ENCODE peak calls at places on chromosomes 1 and 21, in seven cellular contexts. T, S, K, Z, L, P and F are unnamed samples.

GRCh38 chr1:97730271-97730670 is 190.6 kb downstream of the DPYD start:
- DNase-seq in T (no peak), S (no peak), K (no peak), Z (no peak), L (no peak), P (no peak), F (no peak)

GRCh38 chr1:6239950-6240768 is 3.8 kb upstream of the HES3 start:
- DNase-seq in T (no peak), S (no peak), K (peak), Z (no peak), L (no peak), P (no peak), F (no peak)

GRCh38 chr1:30715216-30715615 is 8.2 kb downstream of the MATN1 start:
- DNase-seq in T (peak), S (peak), K (no peak), Z (no peak), L (no peak), P (peak), F (no peak)

GRCh38 chr1:153441238-153441755 is 19.2 kb downstream of the S100A7 start:
- DNase-seq in T (no peak), S (no peak), K (no peak), Z (no peak), L (no peak), P (no peak), F (no peak)

GRCh38 chr1:192951961-192952460 is 107.1 kb downstream of the UCHL5 start:
- DNase-seq in T (no peak), S (no peak), K (peak), Z (peak), L (no peak), P (no peak), F (no peak)

GRCh38 chr1:75014250-75014649 is 119.9 kb upstream of the LHX8 start:
- DNase-seq in T (no peak), S (no peak), K (no peak), Z (no peak), L (no peak), P (no peak), F (no peak)

GRCh38 chr1:53946252-53947171 is at the start of gene LRRC42:
- DNase-seq in T (no peak), S (no peak), K (no peak), Z (peak), L (no peak), P (no peak), F (no peak)

GRCh38 chr1:71944006-71944405 is 338.3 kb downstream of the NEGR1 start:
- DNase-seq in T (no peak), S (peak), K (no peak), Z (no peak), L (no peak), P (peak), F (no peak)

GRCh38 chr1:8415526-8416278 is 97.8 kb downstream of the SLC45A1 start:
- DNase-seq in T (no peak), S (no peak), K (no peak), Z (no peak), L (peak), P (no peak), F (no peak)

GRCh38 chr1:167706931-167707877 is 14.6 kb upstream of the MPZL1 start:
- DNase-seq in T (no peak), S (no peak), K (no peak), Z (no peak), L (no peak), P (no peak), F (no peak)

GRCh38 chr1:245124241-245124640 is 30.5 kb upstream of the KIF26B start:
- DNase-seq in T (no peak), S (no peak), K (no peak), Z (no peak), L (no peak), P (no peak), F (no peak)

GRCh38 chr1:220367833-220368232 is 95.6 kb upstream of the RAB3GAP2 start:
- DNase-seq in T (no peak), S (no peak), K (no peak), Z (no peak), L (no peak), P (no peak), F (no peak)

GRCh38 chr1:111990878-111991760 is 1.7 kb upstream of the KCND3 start:
- DNase-seq in T (peak), S (peak), K (no peak), Z (no peak), L (peak), P (no peak), F (peak)

GRCh38 chr1:99660496-99660895 is 14.6 kb downstream of the PALMD start:
- DNase-seq in T (no peak), S (no peak), K (no peak), Z (no peak), L (no peak), P (no peak), F (no peak)

GRCh38 chr1:30327370-30328099 is 395.9 kb downstream of the MATN1 start:
- DNase-seq in T (no peak), S (no peak), K (no peak), Z (no peak), L (no peak), P (no peak), F (no peak)

GRCh38 chr1:53987880-53988279 is 30.1 kb downstream of the LDLRAD1 start:
- DNase-seq in T (no peak), S (no peak), K (peak), Z (no peak), L (no peak), P (no peak), F (no peak)

GRCh38 chr21:35635261-35635660 is 425.1 kb downstream of the SETD4 start:
- DNase-seq in T (no peak), S (no peak), K (peak), Z (no peak), L (no peak), P (no peak), F (no peak)

GRCh38 chr1:212305342-212305741 is 20.1 kb downstream of the PPP2R5A start:
- DNase-seq in T (no peak), S (no peak), K (no peak), Z (no peak), L (no peak), P (no peak), F (no peak)

GRCh38 chr1:241589524-241589923 is 50.6 kb downstream of the CHML start:
- DNase-seq in T (no peak), S (no peak), K (no peak), Z (no peak), L (no peak), P (no peak), F (no peak)

GRCh38 chr1:207713529-207713928 is 38.3 kb upstream of the CD46 start:
- DNase-seq in T (peak), S (no peak), K (no peak), Z (no peak), L (no peak), P (no peak), F (no peak)

GRCh38 chr1:207711285-207711684 is 40.6 kb upstream of the CD46 start:
- DNase-seq in T (peak), S (peak), K (peak), Z (no peak), L (peak), P (no peak), F (no peak)
- TF ChIP-seq CTCF in T (no peak), S (no peak), K (no peak), Z (no peak), L (peak), P (peak), F (no peak)

GRCh38 chr1:213374369-213374768 is 323.3 kb downstream of the RPS6KC1 start:
- DNase-seq in T (peak), S (peak), K (peak), Z (peak), L (no peak), P (peak), F (peak)
- TF ChIP-seq CTCF in T (peak), S (peak), K (peak), Z (peak), L (peak), P (peak), F (peak)

GRCh38 chr1:157626099-157626498 is 28.2 kb upstream of the FCRL4 start:
- DNase-seq in T (peak), S (peak), K (no peak), Z (peak), L (no peak), P (peak), F (peak)
- TF ChIP-seq CTCF in T (peak), S (no peak), K (no peak), Z (peak), L (peak), P (peak), F (no peak)

GRCh38 chr1:93735722-93736121 is 54.1 kb upstream of the BCAR3 start:
- DNase-seq in T (no peak), S (no peak), K (peak), Z (no peak), L (no peak), P (no peak), F (no peak)
- TF ChIP-seq CTCF in T (no peak), S (no peak), K (peak), Z (no peak), L (no peak), P (no peak), F (no peak)

GRCh38 chr1:214449371-214449770 is 102.0 kb downstream of the PTPN14 start:
- DNase-seq in T (no peak), S (no peak), K (no peak), Z (no peak), L (no peak), P (no peak), F (no peak)

GRCh38 chr1:214447557-214447871 is 103.9 kb downstream of the PTPN14 start:
- DNase-seq in T (no peak), S (no peak), K (no peak), Z (no peak), L (no peak), P (no peak), F (no peak)

GRCh38 chr1:214445846-214446614 is 105.4 kb downstream of the PTPN14 start:
- DNase-seq in T (no peak), S (no peak), K (peak), Z (no peak), L (no peak), P (no peak), F (no peak)

GRCh38 chr1:214446772-214447556 is 104.4 kb downstream of the PTPN14 start:
- DNase-seq in T (peak), S (peak), K (peak), Z (no peak), L (no peak), P (no peak), F (no peak)

DNA sequence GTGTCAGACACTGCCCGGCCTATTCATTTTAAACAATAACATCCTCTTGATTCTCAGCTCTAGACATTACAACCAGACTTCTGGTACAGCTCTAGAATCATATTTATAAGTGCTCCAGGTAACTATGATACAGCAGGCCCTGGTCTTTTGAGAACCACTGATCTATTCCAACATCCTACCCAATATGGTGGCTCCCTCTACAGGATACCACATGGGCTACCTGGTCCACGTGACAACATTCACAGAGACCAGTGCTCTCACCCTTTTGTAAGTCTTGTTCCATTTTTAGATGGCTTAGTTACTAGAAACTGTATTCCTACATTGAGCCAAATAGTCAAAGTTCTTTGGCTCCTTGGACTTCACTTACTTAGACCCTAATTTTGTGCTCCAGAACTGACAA is 102.9 kb downstream of the PTPN14 start:
- DNase-seq in T (no peak), S (no peak), K (no peak), Z (no peak), L (no peak), P (no peak), F (no peak)
- TF ChIP-seq CTCF in T (no peak), S (no peak), K (no peak), Z (no peak), L (no peak), P (no peak), F (no peak)

DNA sequence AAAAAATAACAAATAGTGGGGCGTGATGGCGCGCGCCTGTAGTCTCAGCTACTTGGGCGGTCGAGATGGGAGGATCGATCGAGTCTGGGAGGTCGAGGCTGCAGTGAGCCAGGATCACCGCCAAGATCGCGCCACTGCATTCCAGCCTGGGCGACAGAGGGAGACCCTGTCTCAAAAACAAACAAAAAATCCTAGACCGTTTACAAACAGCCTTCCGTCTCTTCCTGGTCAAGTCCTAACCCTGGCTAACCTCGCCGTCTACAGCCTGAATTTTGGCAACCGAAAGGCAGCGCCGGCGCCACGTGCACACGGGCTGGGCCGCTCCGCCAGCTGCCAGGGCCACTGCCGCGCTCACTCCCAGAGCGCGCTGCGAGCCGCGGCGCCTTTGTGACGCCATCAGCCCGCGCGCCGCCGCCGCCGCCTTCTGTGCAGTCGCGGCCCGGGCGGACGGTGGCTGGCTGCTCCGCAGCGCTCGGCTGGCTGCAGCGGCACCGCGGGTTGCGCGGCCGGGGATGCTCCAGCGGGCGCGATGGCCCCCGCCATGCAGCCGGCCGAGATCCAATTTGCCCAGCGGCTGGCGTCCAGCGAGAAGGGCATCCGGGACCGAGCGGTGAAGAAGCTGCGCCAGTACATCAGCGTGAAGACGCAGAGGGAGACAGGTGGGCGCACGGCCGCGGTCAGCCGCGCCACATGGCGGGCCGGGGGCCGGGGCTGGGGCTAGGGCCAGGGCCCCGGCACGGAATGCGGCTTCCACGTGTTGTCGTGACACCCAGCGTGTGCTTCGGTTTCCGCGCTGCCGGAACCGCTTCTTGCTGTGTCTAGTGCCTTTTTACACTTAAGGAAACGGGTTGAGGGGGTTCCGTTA is at the start of the genes HSF2BP and RRP1B:
- DNase-seq in T (peak), S (peak), K (peak), Z (peak), L (peak), P (peak), F (peak)
- TF ChIP-seq CTCF in T (no peak), S (no peak), K (peak), Z (no peak), L (no peak), P (no peak), F (no peak)

GRCh38 chr1:10398734-10399486 is at the start of gene PGD:
- DNase-seq in T (peak), S (peak), K (peak), Z (peak), L (peak), P (peak), F (peak)
- TF ChIP-seq CTCF in T (no peak), S (no peak), K (no peak), Z (no peak), L (peak), P (no peak), F (no peak)

GRCh38 chr1:63924600-63924999 is 150.8 kb downstream of the ROR1 start:
- DNase-seq in T (no peak), S (no peak), K (no peak), Z (no peak), L (no peak), P (no peak), F (no peak)
- TF ChIP-seq CTCF in T (no peak), S (no peak), K (peak), Z (no peak), L (no peak), P (no peak), F (no peak)

DNA sequence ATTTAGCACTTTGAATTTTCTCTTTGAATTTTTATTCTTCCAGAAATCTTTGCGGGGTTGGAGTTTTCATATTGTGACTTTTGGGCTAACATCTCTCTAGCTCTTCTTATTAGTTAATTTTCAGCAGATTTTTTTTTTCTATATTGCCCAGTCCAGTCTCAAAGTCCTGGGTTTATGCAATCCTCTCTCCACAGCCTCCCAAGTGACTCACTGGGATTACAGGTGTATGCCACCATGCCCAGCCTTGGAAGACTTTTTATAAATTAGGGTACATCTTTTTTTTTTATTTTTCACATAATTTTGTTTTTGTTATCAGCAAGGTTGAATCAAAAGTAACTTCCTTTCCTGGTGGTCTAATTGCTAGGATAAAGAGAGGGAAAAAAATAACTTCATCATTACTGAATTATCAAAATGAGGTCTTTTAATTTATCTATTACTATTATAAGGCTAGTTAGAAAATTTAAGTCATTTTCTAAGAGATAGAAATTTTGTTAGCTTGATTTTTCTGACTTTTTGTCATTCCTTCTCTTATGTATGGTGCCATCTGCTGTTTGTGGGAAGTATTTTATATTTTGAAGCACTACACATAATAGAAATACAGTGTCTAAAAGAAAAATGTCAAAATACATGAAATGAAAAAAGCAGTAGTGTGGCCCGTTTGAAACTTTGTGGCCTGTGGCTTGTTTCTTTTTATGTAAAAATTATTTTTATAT is 273.4 kb upstream of the CACYBP start:
- DNase-seq in T (no peak), S (no peak), K (peak), Z (no peak), L (no peak), P (no peak), F (no peak)
- TF ChIP-seq CTCF in T (no peak), S (no peak), K (peak), Z (peak), L (peak), P (peak), F (peak)